ENCODE peak calls at places on chromosomes 12 and 14, in five cellular contexts. H is transverse colon, W is prostate gland, Z is SK-N-SH, Y is spleen. V is an unnamed sample.

GRCh38 chr14:56659964-56660551 is 80.5 kb downstream of the TMEM260 start:
- DNase-seq in H (no peak), W (no peak), Z (peak; percentile 60), Y (no peak), V (peak; percentile 61)

GRCh38 chr14:54223978-54224377 is 172.8 kb upstream of the CDKN3 start:
- DNase-seq in H (no peak), W (no peak), Z (no peak), Y (no peak), V (no peak)

GRCh38 chr12:120684523-120684932 is 2.4 kb upstream of the MLEC start:
- DNase-seq in H (no peak), W (no peak), Z (no peak), Y (no peak), V (no peak)

GRCh38 chr12:2495452-2496112 is 299.2 kb upstream of the FKBP4 start:
- DNase-seq in H (no peak), W (no peak), Z (no peak), Y (no peak), V (no peak)

GRCh38 chr12:92503029-92503931 is 199.5 kb upstream of the PLEKHG7 start:
- DNase-seq in H (no peak), W (no peak), Z (no peak), Y (no peak), V (no peak)

GRCh38 chr12:112148031-112148513 is 22.7 kb downstream of the TRAFD1 start:
- DNase-seq in H (no peak), W (no peak), Z (no peak), Y (no peak), V (no peak)

GRCh38 chr12:6769003-6769389 is 2.8 kb downstream of the PTMS start:
- DNase-seq in H (peak; percentile 58), W (peak; percentile 71), Z (peak; percentile 81), Y (no peak), V (peak; percentile 33)

GRCh38 chr12:9364224-9365176 is 156.3 kb upstream of the PZP start:
- DNase-seq in H (peak; percentile 23), W (no peak), Z (no peak), Y (no peak), V (no peak)

GRCh38 chr12:124398578-124399227 is 103.8 kb downstream of the RFLNA start:
- DNase-seq in H (peak; percentile 60), W (no peak), Z (no peak), Y (no peak), V (no peak)

GRCh38 chr14:93965287-93965821 is 11.0 kb downstream of the ASB2 start:
- DNase-seq in H (no peak), W (no peak), Z (no peak), Y (no peak), V (no peak)

GRCh38 chr12:1993871-1994371 is 10.3 kb downstream of the DCP1B start:
- DNase-seq in H (peak; percentile 60), W (no peak), Z (no peak), Y (no peak), V (no peak)

GRCh38 chr12:102740157-102741032 is 176.6 kb downstream of the PAH start:
- DNase-seq in H (no peak), W (no peak), Z (no peak), Y (no peak), V (no peak)

GRCh38 chr12:123075591-123076171 is 75.2 kb downstream of the PITPNM2 start:
- DNase-seq in H (peak; percentile 33), W (peak; percentile 52), Z (no peak), Y (peak; percentile 90), V (no peak)

GRCh38 chr12:123078114-123078465 is 72.8 kb downstream of the PITPNM2 start:
- DNase-seq in H (no peak), W (no peak), Z (peak; percentile 38), Y (no peak), V (no peak)

GRCh38 chr12:123076604-123077297 is 74.1 kb downstream of the PITPNM2 start:
- DNase-seq in H (no peak), W (no peak), Z (peak; percentile 31), Y (no peak), V (peak; percentile 58)

GRCh38 chr12:123078531-123079123 is 72.3 kb downstream of the PITPNM2 start:
- DNase-seq in H (no peak), W (no peak), Z (no peak), Y (no peak), V (no peak)

GRCh38 chr12:123077298-123078113 is 73.4 kb downstream of the PITPNM2 start:
- DNase-seq in H (no peak), W (no peak), Z (no peak), Y (no peak), V (no peak)
- H3K4me1 ChIP-seq in H (peaks cover 22% of the 10 kb centered on the region), W (no peaks in the 10 kb centered on the region), Z (peaks cover 32% of the 10 kb centered on the region), Y (peaks cover 14% of the 10 kb centered on the region), V (peaks cover 9% of the 10 kb centered on the region)

GRCh38 chr14:103340480-103341212 is 6.6 kb downstream of the EIF5 start:
- DNase-seq in H (no peak), W (no peak), Z (no peak), Y (no peak), V (no peak)

GRCh38 chr14:103343905-103344797 is 10.1 kb downstream of the EIF5 start:
- DNase-seq in H (no peak), W (no peak), Z (no peak), Y (no peak), V (no peak)

GRCh38 chr14:103341250-103342129 is 7.5 kb downstream of the EIF5 start:
- DNase-seq in H (no peak), W (no peak), Z (no peak), Y (no peak), V (no peak)

GRCh38 chr14:103346286-103346685 is 12.2 kb downstream of the EIF5 start:
- DNase-seq in H (no peak), W (no peak), Z (no peak), Y (no peak), V (no peak)

GRCh38 chr14:103343164-103343879 is 9.3 kb downstream of the EIF5 start:
- DNase-seq in H (no peak), W (no peak), Z (no peak), Y (no peak), V (no peak)
- TF ChIP-seq POLR2AphosphoS5 in H (no peak), W (no peak), Z (no peak), Y (no peak), V (peak; percentile 6)

GRCh38 chr14:75432406-75432805 is 4.6 kb downstream of the JDP2 start:
- DNase-seq in H (peak; percentile 75), W (no peak), Z (no peak), Y (no peak), V (no peak)

GRCh38 chr14:75431011-75431410 is 3.2 kb downstream of the JDP2 start:
- DNase-seq in H (no peak), W (no peak), Z (no peak), Y (no peak), V (no peak)

GRCh38 chr14:75430526-75430925 is 2.7 kb downstream of the JDP2 start:
- DNase-seq in H (no peak), W (peak; percentile 67), Z (no peak), Y (no peak), V (no peak)

GRCh38 chr14:75430106-75430505 is 2.3 kb downstream of the JDP2 start:
- DNase-seq in H (no peak), W (no peak), Z (no peak), Y (no peak), V (no peak)

DNA sequence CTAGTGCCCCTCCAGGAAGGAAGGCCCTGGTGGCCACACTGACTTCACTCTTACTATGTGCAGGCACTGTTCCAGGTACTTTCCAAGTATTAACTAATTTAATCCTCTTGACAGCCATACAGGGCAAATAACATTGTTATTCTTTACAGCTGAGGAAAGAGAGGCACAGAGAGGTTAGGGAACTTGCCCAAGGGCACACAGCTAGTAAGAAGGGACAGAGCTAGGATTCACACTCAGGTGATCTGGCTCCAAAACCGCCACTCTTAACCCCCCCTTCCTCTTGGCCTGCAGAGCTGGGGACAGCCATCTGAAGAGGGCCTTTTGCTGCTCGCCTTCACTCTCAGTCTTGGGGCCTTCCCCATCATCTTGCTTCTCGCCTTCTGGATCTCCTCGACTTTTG is 4.0 kb downstream of the JDP2 start:
- DNase-seq in H (no peak), W (no peak), Z (no peak), Y (no peak), V (no peak)
- H3K4me1 ChIP-seq in H (peaks cover 87% of the 10 kb centered on the region), W (peaks cover 9% of the 10 kb centered on the region), Z (peaks cover 69% of the 10 kb centered on the region), Y (peaks cover 22% of the 10 kb centered on the region), V (no peaks in the 10 kb centered on the region)

DNA sequence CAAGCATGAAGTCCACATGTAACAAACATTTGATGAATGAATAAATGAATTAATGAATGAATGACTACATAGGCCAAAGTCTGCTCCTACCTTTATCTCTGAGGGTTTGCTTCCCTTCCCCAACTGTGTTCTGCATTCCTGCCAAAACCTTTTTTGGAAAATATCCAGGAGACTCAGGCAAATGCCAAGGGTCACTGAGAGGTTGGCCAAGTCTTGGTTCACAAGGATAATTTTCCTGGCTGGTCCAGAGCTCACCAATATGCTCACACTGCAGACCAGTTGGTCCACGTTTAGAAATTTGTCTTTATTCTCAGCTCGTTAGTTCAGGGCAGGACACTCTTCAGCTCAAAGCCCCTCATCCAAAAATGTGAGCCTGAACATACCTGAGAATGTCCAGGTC is 10.2 kb downstream of the TMEM233 start:
- DNase-seq in H (no peak), W (no peak), Z (no peak), Y (no peak), V (no peak)
- TF ChIP-seq POLR2AphosphoS5 in H (no peak), W (no peak), Z (no peak), Y (no peak), V (no peak)

DNA sequence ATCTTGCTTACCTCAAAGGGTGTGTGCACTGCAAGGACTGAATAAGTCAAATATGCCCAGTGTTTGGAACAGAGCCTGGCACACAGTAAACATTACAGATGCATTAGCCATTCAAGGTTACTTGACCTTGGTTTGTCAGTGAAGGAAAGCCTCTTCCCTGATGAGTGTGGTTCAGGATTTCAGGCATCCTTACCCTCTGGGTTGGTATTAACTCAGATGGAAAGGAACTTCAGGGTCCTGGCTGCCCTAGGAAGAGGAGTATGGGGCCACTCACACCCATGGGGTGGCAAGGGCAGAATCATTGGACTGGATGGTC is 4.1 kb upstream of the SMIM41 start:
- DNase-seq in H (no peak), W (peak; percentile 56), Z (no peak), Y (no peak), V (no peak)
- H3K4me1 ChIP-seq in H (peaks cover 16% of the 10 kb centered on the region), W (peaks cover 10% of the 10 kb centered on the region), Z (peaks cover 21% of the 10 kb centered on the region), Y (peaks cover 39% of the 10 kb centered on the region), V (peaks cover 8% of the 10 kb centered on the region)

GRCh38 chr12:118033902-118034301 is 17.4 kb downstream of the RFC5 start:
- DNase-seq in H (no peak), W (no peak), Z (no peak), Y (no peak), V (peak; percentile 8)
- TF ChIP-seq POLR2AphosphoS5 in H (no peak), W (no peak), Z (no peak), Y (no peak), V (no peak)

V was measured in endothelial cell of umbilical vein.